ENCODE peak calls at places on chromosome 15, in four cellular contexts. M is GM12891, D is K562, W is GM12878. A is an unnamed sample.

GRCh38 chr15:69666441-69666882 is 213.8 kb downstream of the RPLP1 start:
- DNase-seq in M (peak), D (no peak), W (no peak), A (peak)

GRCh38 chr15:100284701-100285100 is 57.1 kb downstream of the ADAMTS17 start:
- DNase-seq in M (no peak), D (no peak), W (no peak), A (no peak)

GRCh38 chr15:90233701-90234518 is at the start of the genes CIB1 and GDPGP1:
- DNase-seq in M (peak), D (peak), W (peak), A (peak)

GRCh38 chr15:34659056-34659455 is 75.6 kb upstream of the GOLGA8B start:
- DNase-seq in M (no peak), D (no peak), W (no peak), A (no peak)

GRCh38 chr15:31221936-31222515 is 104.6 kb upstream of the KLF13 start:
- DNase-seq in M (no peak), D (no peak), W (no peak), A (no peak)

GRCh38 chr15:66287461-66288055 is 5.8 kb upstream of the DIS3L start:
- DNase-seq in M (no peak), D (peak), W (no peak), A (no peak)

GRCh38 chr15:32716960-32717289 is 879 bp upstream of the GREM1 start:
- DNase-seq in M (peak), D (no peak), W (no peak), A (no peak)

GRCh38 chr15:40075298-40076044 is 33.2 kb downstream of the BMF start:
- DNase-seq in M (no peak), D (peak), W (no peak), A (no peak)

GRCh38 chr15:38252481-38253311 is at the start of gene SPRED1:
- DNase-seq in M (peak), D (peak), W (no peak), A (no peak)

GRCh38 chr15:67805008-67805681 is 20.2 kb upstream of the SKOR1 start:
- DNase-seq in M (no peak), D (no peak), W (no peak), A (no peak)

GRCh38 chr15:81398910-81399551 is 25.0 kb upstream of the TMC3 start:
- DNase-seq in M (no peak), D (no peak), W (no peak), A (no peak)
- TF ChIP-seq SPI1 in M (no peak), D (no peak), W (no peak), A (no peak)

GRCh38 chr15:81504170-81504905 is 130.3 kb upstream of the TMC3 start:
- DNase-seq in M (no peak), D (no peak), W (no peak), A (no peak)
- TF ChIP-seq POLR2AphosphoS5 in M (no peak), D (no peak), W (no peak), A (no peak)

DNA sequence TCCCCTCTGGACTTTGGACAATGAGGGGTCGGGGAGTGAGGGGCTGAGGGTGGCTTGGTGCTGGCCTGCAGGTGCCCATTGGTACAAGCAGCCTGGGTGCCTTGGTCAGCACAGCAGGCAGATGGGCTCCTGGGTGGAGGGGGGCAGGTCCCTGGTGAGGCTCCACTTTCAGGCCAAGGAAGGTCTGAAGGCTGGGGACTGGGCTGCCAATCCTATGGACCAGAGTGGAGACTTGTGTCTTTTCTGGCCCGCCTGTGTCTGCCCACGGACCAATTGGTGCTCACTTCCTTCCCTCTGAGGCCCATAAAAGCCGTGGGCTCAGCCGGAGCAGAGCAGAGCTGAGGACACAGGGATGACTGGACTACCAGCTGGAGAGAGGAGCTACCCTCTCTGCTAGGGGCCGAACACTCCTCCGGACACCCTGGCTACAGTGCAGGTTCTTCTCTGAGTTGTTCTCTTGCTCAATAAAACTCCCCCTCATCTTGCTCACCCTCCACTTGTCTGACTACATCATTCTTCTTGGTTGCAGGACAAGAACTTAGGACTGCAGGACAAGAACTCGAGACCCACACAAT is 31.9 kb upstream of the IREB2 start:
- DNase-seq in M (no peak), D (no peak), W (no peak), A (no peak)
- TF ChIP-seq SPI1 in M (no peak), D (no peak), W (no peak), A (no peak)

GRCh38 chr15:81310480-81310879 is 13.5 kb downstream of the STARD5 start:
- DNase-seq in M (no peak), D (no peak), W (no peak), A (no peak)

GRCh38 chr15:81311834-81312459 is 12.0 kb downstream of the STARD5 start:
- DNase-seq in M (no peak), D (no peak), W (no peak), A (no peak)

GRCh38 chr15:81314378-81314777 is 9.6 kb downstream of the STARD5 start:
- DNase-seq in M (no peak), D (no peak), W (no peak), A (no peak)

GRCh38 chr15:81313686-81314085 is 10.3 kb downstream of the STARD5 start:
- DNase-seq in M (no peak), D (no peak), W (no peak), A (no peak)

DNA sequence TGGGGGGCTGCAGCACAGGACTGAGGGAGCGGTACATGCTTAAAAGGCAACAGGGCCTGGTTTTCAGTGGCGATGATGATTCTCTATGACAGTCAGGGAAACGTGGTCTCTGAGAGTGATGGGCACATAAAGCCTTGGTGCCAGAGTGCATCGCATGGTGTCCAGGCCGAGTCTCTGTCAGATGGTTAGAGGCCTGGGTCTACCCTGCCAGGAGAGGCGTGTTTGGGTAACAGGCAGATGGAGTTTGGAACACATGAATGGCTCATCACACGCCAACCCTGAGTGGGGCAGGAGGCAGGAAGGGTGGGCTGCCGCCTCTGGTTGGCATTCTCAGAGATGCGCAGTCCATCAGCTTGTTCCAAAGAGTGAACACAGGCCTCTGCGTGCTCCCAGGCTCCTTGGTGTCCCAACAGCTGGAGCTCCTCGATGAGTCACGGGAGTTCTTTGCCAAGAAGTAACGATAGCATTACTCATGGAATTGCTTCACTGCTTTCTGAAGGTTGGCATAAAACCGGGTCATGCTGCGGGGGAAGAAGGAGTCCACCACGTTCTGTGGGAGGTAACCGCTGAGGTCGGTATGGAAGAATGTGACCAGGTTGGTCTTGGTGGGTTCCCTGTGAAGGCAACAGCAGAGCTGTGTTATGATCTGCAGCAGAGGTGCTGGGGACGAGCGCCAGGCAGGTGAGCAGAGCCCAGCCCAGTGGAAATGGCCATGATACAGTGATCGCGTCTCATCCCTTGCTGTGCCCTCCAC is 11.0 kb downstream of the STARD5 start:
- DNase-seq in M (no peak), D (no peak), W (no peak), A (peak)
- TF ChIP-seq POLR2AphosphoS5 in M (no peak), D (no peak), W (no peak), A (no peak)

GRCh38 chr15:74725241-74725774 is at the start of gene CYP1A1:
- DNase-seq in M (no peak), D (no peak), W (no peak), A (no peak)
- TF ChIP-seq SPI1 in M (no peak), D (no peak), W (no peak), A (no peak)

GRCh38 chr15:41493205-41493901 is at the start of gene ITPKA:
- DNase-seq in M (peak), D (peak), W (peak), A (no peak)
- TF ChIP-seq POLR2AphosphoS5 in M (no peak), D (peak), W (peak), A (no peak)

GRCh38 chr15:65196637-65197336 is 11.6 kb upstream of the CLPX start:
- DNase-seq in M (no peak), D (no peak), W (no peak), A (no peak)

GRCh38 chr15:65195542-65196026 is 10.4 kb upstream of the CLPX start:
- DNase-seq in M (no peak), D (no peak), W (no peak), A (no peak)

GRCh38 chr15:65197337-65197645 is 12.1 kb upstream of the CLPX start:
- DNase-seq in M (no peak), D (no peak), W (no peak), A (no peak)

GRCh38 chr15:65192016-65192415 is 6.9 kb upstream of the CLPX start:
- DNase-seq in M (no peak), D (no peak), W (no peak), A (no peak)

GRCh38 chr15:65194826-65195541 is 9.8 kb upstream of the CLPX start:
- DNase-seq in M (no peak), D (no peak), W (no peak), A (no peak)
- TF ChIP-seq SPI1 in M (no peak), D (no peak), W (no peak), A (no peak)